ENCODE peak calls at places on chromosomes 6 and 20, in nine cellular contexts. Z, B, M, K, J, F, T, N and Q are unnamed samples.

GRCh38 chr6:126886106-126886505 is 232.4 kb upstream of the RSPO3 start:
- DNase-seq in Z (no peak), B (no peak), M (no peak), K (no peak), J (no peak), F (no peak), T (no peak), N (no peak), Q (no peak)

GRCh38 chr6:32853541-32854375 is at the start of the genes PSMB9 and TAP1:
- DNase-seq in Z (peak; percentile 97), B (peak; percentile 93), M (peak; percentile 92), K (peak; percentile 93), J (peak; percentile 94), F (peak; percentile 85), T (peak; percentile 98), N (peak; percentile 96), Q (peak; percentile 98)

GRCh38 chr20:61608275-61609085 is 356.4 kb downstream of the CDH4 start:
- DNase-seq in Z (no peak), B (peak; percentile 23), M (no peak), K (no peak), J (peak; percentile 54), F (no peak), T (no peak), N (no peak), Q (no peak)

GRCh38 chr6:391559-392440 is at the start of gene IRF4:
- DNase-seq in Z (peak; percentile 85), B (no peak), M (peak; percentile 25), K (no peak), J (peak; percentile 94), F (no peak), T (peak; percentile 61), N (no peak), Q (no peak)

GRCh38 chr6:151719070-151719469 is 88.4 kb upstream of the ESR1 start:
- DNase-seq in Z (no peak), B (no peak), M (no peak), K (no peak), J (no peak), F (no peak), T (no peak), N (no peak), Q (no peak)

GRCh38 chr6:40419377-40419776 is 167.8 kb downstream of the LRFN2 start:
- DNase-seq in Z (no peak), B (peak; percentile 81), M (no peak), K (peak; percentile 27), J (no peak), F (no peak), T (no peak), N (no peak), Q (no peak)

GRCh38 chr20:48604936-48605335 is 222.9 kb downstream of the PREX1 start:
- DNase-seq in Z (no peak), B (no peak), M (no peak), K (no peak), J (no peak), F (no peak), T (no peak), N (no peak), Q (no peak)

GRCh38 chr6:99543968-99544367 is 24.5 kb downstream of the CCNC start:
- DNase-seq in Z (no peak), B (no peak), M (no peak), K (no peak), J (no peak), F (no peak), T (no peak), N (no peak), Q (no peak)

GRCh38 chr6:35370124-35370741 is 27.9 kb downstream of the PPARD start:
- DNase-seq in Z (peak; percentile 34), B (peak; percentile 95), M (peak; percentile 18), K (peak; percentile 92), J (peak; percentile 28), F (peak; percentile 95), T (peak; percentile 23), N (peak; percentile 68), Q (peak; percentile 85)

GRCh38 chr6:28137458-28138020 is 4.1 kb upstream of the ZKSCAN8 start:
- DNase-seq in Z (peak; percentile 32), B (no peak), M (no peak), K (no peak), J (peak; percentile 61), F (no peak), T (no peak), N (no peak), Q (no peak)

GRCh38 chr6:79436232-79436631 is 101.0 kb downstream of the LCA5 start:
- DNase-seq in Z (no peak), B (no peak), M (no peak), K (no peak), J (no peak), F (no peak), T (no peak), N (no peak), Q (no peak)

GRCh38 chr6:34132486-34133185 is 13.3 kb downstream of the GRM4 start:
- DNase-seq in Z (no peak), B (peak; percentile 23), M (no peak), K (no peak), J (peak; percentile 73), F (peak; percentile 9), T (no peak), N (no peak), Q (no peak)

GRCh38 chr20:50691585-50692552 is 527 bp upstream of the RIPOR3 start:
- DNase-seq in Z (no peak), B (peak; percentile 23), M (no peak), K (peak; percentile 22), J (no peak), F (no peak), T (no peak), N (no peak), Q (no peak)

GRCh38 chr6:32074996-32075532 is 34.1 kb downstream of the TNXB start:
- DNase-seq in Z (no peak), B (no peak), M (no peak), K (no peak), J (no peak), F (peak; percentile 27), T (no peak), N (no peak), Q (no peak)

GRCh38 chr6:16836186-16836981 is 75.1 kb upstream of the ATXN1 start:
- DNase-seq in Z (no peak), B (no peak), M (no peak), K (no peak), J (peak; percentile 49), F (no peak), T (no peak), N (no peak), Q (no peak)

GRCh38 chr6:151502499-151502898 is 8.7 kb downstream of the CCDC170 start:
- DNase-seq in Z (no peak), B (peak; percentile 32), M (no peak), K (no peak), J (no peak), F (no peak), T (no peak), N (no peak), Q (no peak)

GRCh38 chr20:17875106-17875980 is 93.3 kb downstream of the SNX5 start:
- DNase-seq in Z (no peak), B (no peak), M (no peak), K (peak; percentile 79), J (peak; percentile 88), F (peak; percentile 37), T (no peak), N (peak; percentile 47), Q (peak; percentile 87)

GRCh38 chr20:43755851-43756250 is 29.0 kb upstream of the GTSF1L start:
- DNase-seq in Z (no peak), B (no peak), M (no peak), K (no peak), J (no peak), F (peak; percentile 93), T (no peak), N (no peak), Q (no peak)

GRCh38 chr6:11233936-11234573 is 1.6 kb upstream of the NEDD9 start:
- DNase-seq in Z (no peak), B (peak; percentile 44), M (no peak), K (no peak), J (no peak), F (no peak), T (no peak), N (no peak), Q (no peak)

GRCh38 chr20:57070296-57070695 is 196.1 kb downstream of the BMP7 start:
- DNase-seq in Z (no peak), B (no peak), M (no peak), K (no peak), J (no peak), F (no peak), T (no peak), N (no peak), Q (no peak)

GRCh38 chr6:2875840-2876207 is 27.3 kb downstream of the SERPINB9 start:
- DNase-seq in Z (peak; percentile 54), B (no peak), M (peak; percentile 29), K (no peak), J (peak; percentile 29), F (no peak), T (no peak), N (no peak), Q (peak; percentile 76)

GRCh38 chr6:166488081-166488685 is 98.3 kb downstream of the RAMACL start:
- DNase-seq in Z (peak; percentile 71), B (no peak), M (peak; percentile 79), K (peak; percentile 48), J (peak; percentile 66), F (no peak), T (peak; percentile 61), N (peak; percentile 61), Q (peak; percentile 81)

GRCh38 chr6:127186889-127187288 is 68.4 kb downstream of the RSPO3 start:
- DNase-seq in Z (peak; percentile 52), B (peak; percentile 24), M (peak; percentile 2), K (peak; percentile 65), J (peak; percentile 15), F (no peak), T (peak; percentile 21), N (peak; percentile 12), Q (peak; percentile 84)

GRCh38 chr20:49287555-49288249 is 9.8 kb upstream of the ZNFX1 start:
- DNase-seq in Z (no peak), B (no peak), M (no peak), K (no peak), J (no peak), F (peak; percentile 55), T (no peak), N (no peak), Q (no peak)

GRCh38 chr20:63217706-63218105 is 1.8 kb upstream of the YTHDF1 start:
- DNase-seq in Z (no peak), B (no peak), M (no peak), K (no peak), J (no peak), F (no peak), T (no peak), N (no peak), Q (no peak)

GRCh38 chr20:24790746-24791283 is 158.3 kb upstream of the CST7 start:
- DNase-seq in Z (no peak), B (no peak), M (no peak), K (no peak), J (no peak), F (no peak), T (no peak), N (no peak), Q (no peak)

GRCh38 chr6:16001158-16001557 is 127.7 kb upstream of the MYLIP start:
- DNase-seq in Z (no peak), B (no peak), M (no peak), K (no peak), J (no peak), F (no peak), T (no peak), N (no peak), Q (no peak)

GRCh38 chr6:109055771-109056235 is 38.8 kb downstream of the SESN1 start:
- DNase-seq in Z (no peak), B (peak; percentile 38), M (no peak), K (no peak), J (no peak), F (peak; percentile 34), T (no peak), N (no peak), Q (no peak)

GRCh38 chr6:43009124-43009523 is 4.6 kb downstream of the MEA1 start:
- DNase-seq in Z (peak; percentile 40), B (no peak), M (no peak), K (peak; percentile 31), J (peak; percentile 40), F (peak; percentile 31), T (no peak), N (no peak), Q (peak; percentile 76)

GRCh38 chr6:135434095-135434494 is 63.4 kb downstream of the AHI1 start:
- DNase-seq in Z (no peak), B (no peak), M (no peak), K (no peak), J (peak; percentile 17), F (no peak), T (no peak), N (no peak), Q (no peak)

GRCh38 chr6:157774153-157775135 is 48.6 kb upstream of the SNX9 start:
- DNase-seq in Z (no peak), B (no peak), M (no peak), K (no peak), J (peak; percentile 31), F (no peak), T (no peak), N (no peak), Q (no peak)